ENCODE peak calls at places on chromosome 18, in seven cellular contexts. K is PC-9; Z is OCI-LY7; H is neural progenitor cell; L is DND-41; C is A673; U is effector memory CD4-positive, alpha-beta T cell. Q is an unnamed sample.

GRCh38 chr18:62420151-62420512 is 95.0 kb downstream of the TNFRSF11A start:
- DNase-seq in U (no peak), L (no peak), Z (no peak), K (no peak), H (no peak), C (no peak), Q (no peak)

GRCh38 chr18:13658444-13659204 is 67.7 kb downstream of the FAM210A start:
- DNase-seq in K (no peak), L (no peak), H (no peak), U (no peak), Z (no peak), C (no peak), Q (no peak)

GRCh38 chr18:10285283-10285640 is 169.2 kb upstream of the APCDD1 start:
- DNase-seq in Z (no peak), L (no peak), C (peak), K (no peak), H (no peak), U (no peak), Q (no peak)

GRCh38 chr18:830315-830901 is 18.4 kb upstream of the YES1 start:
- DNase-seq in Z (peak), H (peak), K (no peak), U (peak), C (peak), L (peak), Q (peak)

GRCh38 chr18:9735238-9735637 is 27.1 kb downstream of the RAB31 start:
- DNase-seq in C (no peak), Z (no peak), L (peak), K (no peak), U (no peak), H (no peak), Q (no peak)

GRCh38 chr18:78920436-78921138 is 59.0 kb upstream of the SALL3 start:
- DNase-seq in C (no peak), Z (no peak), L (no peak), U (no peak), H (no peak), K (no peak), Q (no peak)

GRCh38 chr18:53380063-53380639 is 844.3 kb downstream of the MBD2 start:
- DNase-seq in Z (peak), U (no peak), H (peak), L (no peak), K (no peak), C (peak), Q (no peak)

GRCh38 chr18:14999085-14999975 is 251.4 kb downstream of the ANKRD30B start:
- DNase-seq in K (no peak), U (no peak), H (no peak), L (no peak), C (no peak), Z (no peak), Q (no peak)

GRCh38 chr18:45335644-45336043 is 279.6 kb upstream of the SLC14A2 start:
- DNase-seq in K (peak), L (no peak), Z (no peak), C (no peak), H (no peak), U (no peak), Q (no peak)

DNA sequence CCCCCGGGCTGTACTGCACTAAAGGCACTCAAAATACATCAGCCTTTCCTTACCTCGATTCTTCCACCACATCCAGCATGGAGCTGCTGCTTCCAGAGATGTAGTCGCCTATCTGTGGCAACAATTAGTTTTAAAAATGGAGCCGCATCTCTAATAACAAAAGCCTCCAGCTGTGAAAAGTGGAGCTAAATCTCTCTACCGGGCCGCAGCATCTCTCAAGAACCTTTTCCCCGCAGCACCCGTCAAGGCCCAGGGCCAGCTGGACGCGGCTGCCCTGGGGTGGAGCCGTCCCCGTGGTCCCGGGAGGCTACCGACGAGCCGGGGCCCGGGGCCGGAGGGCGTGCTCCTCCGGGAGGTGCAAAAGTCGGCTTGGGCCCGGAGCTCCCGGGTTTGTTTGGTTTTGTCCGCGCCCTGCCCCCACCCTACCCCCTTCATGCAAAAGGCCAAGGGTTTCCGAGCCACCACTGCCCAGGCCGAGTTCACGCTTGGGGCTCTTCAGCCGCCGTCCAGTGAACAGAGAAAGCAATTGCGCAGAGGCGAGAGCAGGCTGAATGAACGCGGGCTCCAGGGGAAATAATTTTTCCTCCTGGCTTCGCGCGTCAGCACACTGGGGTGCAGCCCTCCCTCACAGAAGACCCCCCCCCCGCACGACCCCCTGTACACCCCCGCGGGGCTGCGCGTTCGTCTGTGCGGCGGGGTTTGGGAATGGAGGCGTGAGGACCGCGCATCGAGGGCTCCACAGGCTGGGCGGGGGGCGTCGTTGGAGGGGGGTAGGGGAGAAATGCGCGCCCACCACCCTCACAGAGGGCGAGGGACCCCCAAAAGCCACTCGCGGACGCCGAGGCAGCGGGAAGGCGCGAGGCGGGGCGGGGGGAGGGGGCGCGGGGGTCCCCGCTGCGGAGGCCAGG is 554 bp upstream of the GREB1L start:
- DNase-seq in Z (no peak), L (no peak), C (no peak), K (no peak), U (no peak), H (peak), Q (no peak)
- H3K27ac ChIP-seq in Z (no peak), L (no peak), C (no peak), K (no peak), U (no peak), H (peak), Q (no peak)

GRCh38 chr18:32317651-32318050 is 127.8 kb downstream of the MEP1B start:
- DNase-seq in U (no peak), K (no peak), H (no peak), L (no peak), Z (no peak), C (peak), Q (no peak)

GRCh38 chr18:32315881-32316280 is 126.0 kb downstream of the MEP1B start:
- DNase-seq in C (no peak), H (no peak), U (no peak), L (no peak), K (no peak), Z (no peak), Q (no peak)

GRCh38 chr18:32319084-32319483 is 129.2 kb downstream of the MEP1B start:
- DNase-seq in K (no peak), H (no peak), U (no peak), C (no peak), Z (no peak), L (no peak), Q (no peak)

GRCh38 chr18:32321826-32322225 is 132.0 kb downstream of the MEP1B start:
- DNase-seq in H (no peak), K (no peak), Z (no peak), U (no peak), C (no peak), L (no peak), Q (no peak)

GRCh38 chr18:32318581-32318980 is 128.7 kb downstream of the MEP1B start:
- DNase-seq in K (no peak), C (no peak), H (no peak), Z (no peak), L (no peak), U (no peak), Q (no peak)
- H3K27ac ChIP-seq in K (no peak), C (peak), H (no peak), Z (no peak), L (no peak), U (no peak), Q (no peak)

GRCh38 chr18:71287268-71287667 is 998.4 kb downstream of the SOCS6 start:
- DNase-seq in L (no peak), K (no peak), H (no peak), Z (no peak), C (peak), U (no peak), Q (no peak)
- H3K27ac ChIP-seq in L (no peak), K (no peak), H (no peak), Z (no peak), C (no peak), U (no peak), Q (no peak)

GRCh38 chr18:55031979-55032378 is 72.7 kb upstream of the CCDC68 start:
- DNase-seq in Z (no peak), L (no peak), K (peak), C (no peak), H (no peak), U (no peak), Q (no peak)
- H3K27ac ChIP-seq in Z (no peak), L (no peak), K (peak), C (no peak), H (no peak), U (no peak), Q (no peak)

DNA sequence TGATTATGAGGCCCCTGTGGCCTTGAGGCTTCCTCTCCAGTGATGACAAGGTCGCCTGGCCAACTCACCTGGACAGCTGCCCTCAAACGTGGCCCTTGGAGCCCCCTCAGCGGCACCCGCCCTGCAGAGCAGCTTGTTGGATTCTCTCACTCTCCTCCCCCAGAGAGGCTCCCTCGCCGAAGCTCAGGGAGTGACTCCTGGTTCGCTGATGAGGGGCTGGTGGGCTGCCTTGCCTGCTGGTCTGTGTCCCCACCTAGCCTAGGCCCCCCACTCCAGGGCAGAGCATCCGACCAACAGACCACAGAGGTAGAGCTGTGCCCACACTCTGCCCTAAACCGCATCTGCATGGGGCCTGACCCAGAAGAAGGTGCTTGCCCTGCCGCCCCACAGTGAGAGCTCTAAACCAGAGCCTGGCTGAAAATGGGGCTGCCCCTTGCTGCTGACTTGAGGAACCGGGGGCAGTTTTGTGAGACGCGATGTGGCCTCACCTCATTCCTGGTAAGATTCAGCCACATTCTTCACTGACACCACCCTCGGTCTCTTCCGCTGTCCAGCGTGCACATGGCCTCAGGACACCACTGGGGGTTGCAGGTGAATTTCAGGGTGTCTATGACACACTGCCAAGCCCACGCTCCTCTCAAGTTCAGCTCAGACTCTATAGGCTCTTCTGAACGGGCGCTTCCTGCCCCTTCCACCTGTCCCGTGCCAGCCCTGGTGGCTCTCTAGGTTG is 131.6 kb downstream of the CABLES1 start:
- DNase-seq in L (no peak), C (no peak), Z (no peak), H (no peak), U (no peak), K (no peak), Q (no peak)
- H3K27ac ChIP-seq in L (no peak), C (no peak), Z (no peak), H (no peak), U (no peak), K (no peak), Q (no peak)

GRCh38 chr18:76446321-76446720 is 48.7 kb downstream of the ZNF516 start:
- DNase-seq in U (no peak), C (no peak), K (no peak), L (no peak), Z (no peak), H (no peak), Q (no peak)
- H3K27ac ChIP-seq in U (no peak), C (no peak), K (no peak), L (no peak), Z (no peak), H (no peak), Q (no peak)